ENCODE peak calls at places on chromosomes 4 and X, in five cellular contexts. V, F, H, R and D are unnamed samples.

GRCh38 chrX:48508400-48509244 is at the start of gene PORCN:
- DNase-seq in F (no peak), H (peak; percentile 96), R (no peak), V (peak; percentile 91), D (peak; percentile 39)

GRCh38 chr4:173489514-173489913 is 40.5 kb downstream of the HAND2 start:
- DNase-seq in R (no peak), V (no peak), F (no peak), H (no peak), D (no peak)

GRCh38 chr4:182819751-182820150 is 97.4 kb downstream of the DCTD start:
- DNase-seq in R (no peak), V (no peak), F (no peak), H (no peak), D (no peak)

GRCh38 chrX:149830192-149830873 is 48.6 kb downstream of the MAGEA9 start:
- DNase-seq in H (no peak), F (no peak), V (no peak), R (no peak), D (no peak)

GRCh38 chrX:1397001-1397400 is 5.1 kb upstream of the SLC25A6 start:
- DNase-seq in H (no peak), F (no peak), R (no peak), V (peak; percentile 62), D (no peak)

GRCh38 chr4:140135529-140136021 is 18.4 kb downstream of the MAML3 start:
- DNase-seq in F (no peak), H (no peak), V (peak; percentile 75), R (no peak), D (no peak)

GRCh38 chr4:9847971-9848764 is 66.7 kb downstream of the DRD5 start:
- DNase-seq in V (no peak), R (no peak), F (no peak), H (no peak), D (no peak)

GRCh38 chr4:16516796-16517413 is 290.6 kb upstream of the TAPT1 start:
- DNase-seq in H (no peak), F (no peak), R (no peak), V (no peak), D (no peak)

GRCh38 chr4:39883645-39884044 is 94.1 kb downstream of the PDS5A start:
- DNase-seq in F (no peak), V (no peak), R (no peak), H (no peak), D (no peak)

GRCh38 chrX:71128915-71129765 is 10.7 kb downstream of the MED12 start:
- DNase-seq in H (peak; percentile 93), F (no peak), V (peak; percentile 80), R (no peak), D (no peak)

GRCh38 chrX:123348468-123348867 is 164.4 kb downstream of the GRIA3 start:
- DNase-seq in R (no peak), V (no peak), F (no peak), H (no peak), D (no peak)

GRCh38 chr4:85741921-85742591 is 267.1 kb downstream of the ARHGAP24 start:
- DNase-seq in V (peak; percentile 70), H (peak; percentile 87), F (no peak), R (no peak), D (no peak)

GRCh38 chr4:189840356-189840755 is 100.3 kb upstream of the FRG1 start:
- DNase-seq in H (no peak), V (no peak), R (no peak), F (no peak), D (no peak)

GRCh38 chrX:41301438-41301824 is 32.5 kb upstream of the DDX3X start:
- DNase-seq in V (no peak), R (no peak), F (no peak), H (no peak), D (no peak)

GRCh38 chrX:40105016-40105790 is 7.4 kb upstream of the BCOR start:
- DNase-seq in R (no peak), F (no peak), H (no peak), V (no peak), D (no peak)

GRCh38 chrX:150907474-150907873 is 9.0 kb upstream of the CD99L2 start:
- DNase-seq in H (no peak), F (no peak), R (no peak), V (no peak), D (no peak)

GRCh38 chr4:180521181-180521580 is 1722.0 kb upstream of the TENM3 start:
- DNase-seq in F (no peak), R (no peak), H (no peak), V (no peak), D (no peak)

GRCh38 chrX:16077811-16078210 is 45.6 kb upstream of the GRPR start:
- DNase-seq in H (no peak), F (no peak), R (no peak), V (no peak), D (no peak)
- TF ChIP-seq CTCF in H (no peak), F (no peak), R (no peak), V (no peak), D (no peak)

DNA sequence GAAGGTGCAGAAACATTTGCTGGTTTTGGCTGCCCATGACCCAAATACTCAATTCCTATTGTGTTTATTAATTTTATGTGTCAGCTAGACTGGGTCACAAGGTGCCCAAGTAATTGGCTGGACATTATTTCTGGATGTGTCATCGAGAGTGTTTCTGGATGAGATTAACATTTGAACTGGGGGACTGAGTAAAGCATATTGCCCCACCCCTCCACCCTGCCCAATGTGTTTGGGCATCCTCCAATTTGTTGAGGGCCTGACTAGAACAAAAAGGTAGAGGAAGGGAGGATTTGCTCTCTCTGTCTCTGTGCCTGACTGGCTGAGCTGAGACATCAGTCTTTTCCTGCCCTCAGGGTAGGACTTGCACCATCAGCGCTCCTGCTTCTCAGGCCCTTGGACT is 29.7 kb upstream of the LCORL start:
- DNase-seq in R (no peak), H (no peak), F (no peak), V (no peak), D (no peak)
- H3K4me3 ChIP-seq in R (no peak overlapping the region), H (no peak overlapping the region), F (no peak overlapping the region), V (no peak overlapping the region), D (no peak overlapping the region)

GRCh38 chr4:107931775-107932321 is 499 bp downstream of the CYP2U1 start:
- DNase-seq in R (no peak), V (peak; percentile 72), H (peak; percentile 83), F (no peak), D (no peak)

GRCh38 chr4:107937040-107937439 is 5.7 kb downstream of the CYP2U1 start:
- DNase-seq in V (no peak), R (no peak), H (no peak), F (no peak), D (no peak)

GRCh38 chr4:107935246-107935645 is 3.9 kb downstream of the CYP2U1 start:
- DNase-seq in R (no peak), F (no peak), V (no peak), H (no peak), D (no peak)

DNA sequence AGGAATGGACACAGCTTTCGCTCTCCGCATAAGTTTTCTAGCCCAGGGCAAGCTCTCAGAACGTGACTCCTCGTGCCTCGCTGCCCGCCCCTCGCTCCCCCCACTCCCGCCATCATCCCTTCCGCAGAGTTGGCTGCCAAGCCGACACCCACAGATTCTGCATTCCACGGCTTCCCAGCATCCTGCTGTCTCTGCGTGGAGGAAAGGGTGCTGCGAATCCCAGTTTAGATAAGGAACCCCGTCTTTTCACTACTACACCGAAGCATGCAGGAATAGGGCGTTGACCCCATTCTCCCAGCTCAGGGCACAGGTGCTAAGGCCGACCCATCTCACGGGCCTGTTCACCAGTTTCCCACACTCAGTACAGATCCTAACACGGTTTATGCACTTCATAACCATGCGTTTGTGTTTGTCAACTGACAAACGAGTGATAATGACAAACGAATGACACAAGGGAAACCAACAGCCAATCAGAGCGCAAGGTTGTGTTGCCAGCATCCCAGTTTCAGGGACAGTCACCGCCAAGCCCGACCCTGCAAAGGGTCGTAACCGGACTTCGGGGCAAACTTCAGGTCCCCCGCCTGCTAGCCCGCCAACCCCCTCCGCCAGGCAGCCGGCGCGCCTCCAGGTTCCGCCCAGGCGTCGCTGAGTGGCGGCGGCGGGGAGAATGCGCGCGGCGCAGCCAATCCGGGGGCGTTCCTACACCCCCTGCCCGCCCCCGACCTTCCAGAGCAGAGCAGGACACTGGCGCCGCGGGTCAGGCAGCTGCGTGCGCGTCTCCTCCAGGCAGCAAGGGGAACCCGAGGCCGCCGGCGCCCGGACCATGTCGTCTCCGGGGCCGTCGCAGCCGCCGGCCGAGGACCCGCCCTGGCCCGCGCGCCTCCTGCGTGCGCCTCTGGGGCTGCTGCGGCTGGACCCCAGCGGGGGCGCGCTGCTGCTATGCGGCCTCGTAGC is at the start of gene CYP2U1:
- DNase-seq in H (peak; percentile 97), R (no peak), F (peak; percentile 15), V (peak; percentile 95), D (no peak)
- TF ChIP-seq CTCF in H (no peak), R (no peak), F (no peak), V (no peak), D (no peak)

GRCh38 chr4:151420408-151420807 is 11.4 kb downstream of the FHIP1A start:
- DNase-seq in V (no peak), R (no peak), F (no peak), H (no peak), D (no peak)

GRCh38 chr4:151418856-151419255 is 9.9 kb downstream of the FHIP1A start:
- DNase-seq in F (no peak), R (no peak), H (no peak), V (no peak), D (no peak)

GRCh38 chr4:151417766-151418376 is 8.9 kb downstream of the FHIP1A start:
- DNase-seq in R (no peak), H (no peak), F (no peak), V (no peak), D (no peak)

GRCh38 chr4:151417164-151417571 is 8.2 kb downstream of the FHIP1A start:
- DNase-seq in R (no peak), H (no peak), V (no peak), F (no peak), D (no peak)

GRCh38 chr4:151418385-151418784 is 9.4 kb downstream of the FHIP1A start:
- DNase-seq in V (no peak), H (no peak), R (peak; percentile 86), F (peak; percentile 73), D (no peak)
- H3K4me3 ChIP-seq in V (no peak overlapping the region), H (no peak overlapping the region), R (no peak overlapping the region), F (no peak overlapping the region), D (no peak overlapping the region)

GRCh38 chr4:117560329-117560728 is 474.0 kb upstream of the NDST3 start:
- DNase-seq in F (peak; percentile 2), V (no peak), R (no peak), H (no peak), D (no peak)
- TF ChIP-seq CTCF in F (no peak), V (no peak), R (no peak), H (no peak), D (no peak)